ENCODE peak calls at places on chromosomes 1 and 21, in seven cellular contexts. One of them, this sample, is unnamed.
A peak's percentile ranks its signal among the peaks of the same experiment; 100 is the strongest.

GRCh38 chr1:13792429-13792828 is 92.4 kb downstream of the PRDM2 start:
- DNase-seq in omental fat pad: no peak
- DNase-seq in fibroblast of lung: peak; percentile 59
- DNase-seq in left lung: no peak
- DNase-seq in pancreas: no peak
- DNase-seq in GM23338: no peak
- DNase-seq in AG09319: no peak
- DNase-seq in this sample: no peak

GRCh38 chr1:184801503-184801902 is 46.8 kb upstream of the EDEM3 start:
- DNase-seq in omental fat pad: no peak
- DNase-seq in fibroblast of lung: peak; percentile 43
- DNase-seq in left lung: no peak
- DNase-seq in pancreas: no peak
- DNase-seq in GM23338: no peak
- DNase-seq in AG09319: peak; percentile 69
- DNase-seq in this sample: no peak

GRCh38 chr21:42593007-42593814 is 60.2 kb upstream of the PDE9A start:
- DNase-seq in omental fat pad: peak; percentile 43
- DNase-seq in fibroblast of lung: peak; percentile 27
- DNase-seq in left lung: peak; percentile 86
- DNase-seq in pancreas: peak; percentile 87
- DNase-seq in GM23338: peak; percentile 94
- DNase-seq in AG09319: no peak
- DNase-seq in this sample: peak; percentile 85

GRCh38 chr1:192579319-192579738 is 3.8 kb downstream of the RGS1 start:
- DNase-seq in omental fat pad: no peak
- DNase-seq in fibroblast of lung: peak; percentile 45
- DNase-seq in left lung: no peak
- DNase-seq in pancreas: no peak
- DNase-seq in GM23338: peak; percentile 24
- DNase-seq in AG09319: no peak
- DNase-seq in this sample: no peak

GRCh38 chr1:53273526-53273925 is 35.2 kb upstream of the MAGOH start:
- DNase-seq in omental fat pad: no peak
- DNase-seq in fibroblast of lung: no peak
- DNase-seq in left lung: no peak
- DNase-seq in pancreas: no peak
- DNase-seq in GM23338: no peak
- DNase-seq in AG09319: no peak
- DNase-seq in this sample: no peak

GRCh38 chr21:34945288-34945687 is 103.8 kb downstream of the RUNX1 start:
- DNase-seq in omental fat pad: no peak
- DNase-seq in fibroblast of lung: no peak
- DNase-seq in left lung: no peak
- DNase-seq in pancreas: no peak
- DNase-seq in GM23338: no peak
- DNase-seq in AG09319: no peak
- DNase-seq in this sample: no peak

GRCh38 chr1:34864759-34865158 is 5.2 kb upstream of the SMIM12 start:
- DNase-seq in omental fat pad: no peak
- DNase-seq in fibroblast of lung: no peak
- DNase-seq in left lung: no peak
- DNase-seq in pancreas: no peak
- DNase-seq in GM23338: no peak
- DNase-seq in AG09319: no peak
- DNase-seq in this sample: no peak

GRCh38 chr1:177953549-177953948 is 16.3 kb downstream of the SEC16B start:
- DNase-seq in omental fat pad: no peak
- DNase-seq in fibroblast of lung: no peak
- DNase-seq in left lung: no peak
- DNase-seq in pancreas: no peak
- DNase-seq in GM23338: no peak
- DNase-seq in AG09319: no peak
- DNase-seq in this sample: no peak

GRCh38 chr21:45824546-45825208 is 156.9 kb upstream of the COL6A1 start:
- DNase-seq in omental fat pad: no peak
- DNase-seq in fibroblast of lung: no peak
- DNase-seq in left lung: no peak
- DNase-seq in pancreas: no peak
- DNase-seq in GM23338: no peak
- DNase-seq in AG09319: no peak
- DNase-seq in this sample: peak; percentile 53

DNA sequence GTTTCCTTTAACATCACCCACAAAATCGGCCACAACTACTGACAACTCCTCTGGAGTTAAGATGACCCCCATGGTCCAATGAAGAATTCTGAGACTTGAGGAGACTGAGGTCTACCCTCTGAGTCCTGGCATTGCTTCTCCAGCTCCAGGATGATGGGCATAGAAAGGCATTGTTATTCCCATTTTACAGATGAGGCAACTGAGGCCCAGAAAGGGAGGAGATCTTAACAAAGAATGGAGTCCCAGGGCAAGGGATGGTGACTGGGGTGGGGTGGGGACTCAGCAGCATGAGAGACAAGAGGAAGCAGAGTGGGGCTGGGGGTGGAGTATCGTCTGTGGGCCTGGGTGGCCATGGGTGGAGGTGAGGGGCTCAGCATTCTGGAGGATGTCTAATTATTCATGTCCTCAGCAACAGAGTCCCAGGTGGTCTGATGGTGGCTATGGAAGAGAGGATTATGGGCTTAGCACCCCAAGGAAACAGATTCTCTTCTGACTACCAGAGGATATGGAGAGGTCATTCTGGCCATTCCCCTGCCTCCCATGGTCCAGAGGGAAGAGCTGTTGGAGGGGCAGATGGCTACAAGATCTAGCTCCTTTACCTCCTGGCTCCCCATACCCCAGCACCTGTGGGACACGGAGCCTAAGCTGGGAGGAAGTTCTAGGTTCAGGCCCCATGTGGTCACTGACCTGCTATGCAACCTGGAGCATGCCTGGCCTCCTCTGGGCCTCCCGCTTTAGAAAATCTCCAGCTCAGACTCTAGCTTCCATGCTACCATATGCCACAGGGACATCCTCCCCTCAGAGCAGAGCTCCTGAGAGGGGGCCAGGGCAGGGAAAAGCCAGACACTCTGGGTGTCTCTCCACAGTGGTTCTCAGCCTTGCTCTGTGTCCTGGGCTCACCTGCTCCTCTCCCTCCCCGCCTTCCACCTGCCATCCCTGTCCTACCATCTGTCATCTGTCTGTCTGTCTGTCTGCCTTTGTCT is 37.4 kb upstream of the DMBX1 start:
- DNase-seq in omental fat pad: no peak
- DNase-seq in fibroblast of lung: no peak
- DNase-seq in left lung: no peak
- DNase-seq in pancreas: no peak
- DNase-seq in GM23338: no peak
- DNase-seq in AG09319: no peak
- DNase-seq in this sample: no peak
- TF ChIP-seq CTCF in omental fat pad: no peak
- TF ChIP-seq CTCF in fibroblast of lung: no peak
- TF ChIP-seq CTCF in left lung: no peak
- TF ChIP-seq CTCF in pancreas: no peak
- TF ChIP-seq CTCF in GM23338: no peak
- TF ChIP-seq CTCF in AG09319: no peak
- TF ChIP-seq CTCF in this sample: no peak

DNA sequence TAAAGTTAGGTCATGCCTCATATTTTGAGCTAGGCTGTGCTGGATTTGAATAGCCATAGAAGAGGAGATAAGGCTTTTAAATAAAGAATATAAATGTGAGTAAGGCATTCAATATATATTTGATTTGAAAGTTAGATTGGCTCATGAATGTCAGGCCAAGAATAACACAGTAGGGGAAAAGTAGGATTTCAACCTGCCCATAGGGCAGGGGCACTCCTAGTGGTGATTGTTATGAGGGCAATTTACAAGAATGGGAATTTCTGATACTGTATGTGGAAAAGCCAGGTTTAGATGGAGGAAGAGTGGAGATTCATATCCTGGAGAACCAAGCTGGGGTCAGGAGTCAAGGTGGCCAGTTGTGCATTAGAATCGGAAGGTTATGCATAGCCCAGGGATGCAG is 74.9 kb downstream of the DNAH14 start:
- DNase-seq in omental fat pad: no peak
- DNase-seq in fibroblast of lung: no peak
- DNase-seq in left lung: no peak
- DNase-seq in pancreas: no peak
- DNase-seq in GM23338: peak; percentile 30
- DNase-seq in AG09319: no peak
- DNase-seq in this sample: no peak
- TF ChIP-seq CTCF in omental fat pad: no peak
- TF ChIP-seq CTCF in fibroblast of lung: peak; percentile 20
- TF ChIP-seq CTCF in left lung: no peak
- TF ChIP-seq CTCF in pancreas: no peak
- TF ChIP-seq CTCF in GM23338: peak; percentile 71
- TF ChIP-seq CTCF in AG09319: no peak
- TF ChIP-seq CTCF in this sample: peak; percentile 54

GRCh38 chr1:94255476-94255875 is 18.1 kb upstream of the ARHGAP29 start:
- DNase-seq in omental fat pad: no peak
- DNase-seq in fibroblast of lung: peak; percentile 61
- DNase-seq in left lung: no peak
- DNase-seq in pancreas: no peak
- DNase-seq in GM23338: no peak
- DNase-seq in AG09319: no peak
- DNase-seq in this sample: no peak
- TF ChIP-seq CTCF in omental fat pad: no peak
- TF ChIP-seq CTCF in fibroblast of lung: no peak
- TF ChIP-seq CTCF in left lung: no peak
- TF ChIP-seq CTCF in pancreas: no peak
- TF ChIP-seq CTCF in GM23338: no peak
- TF ChIP-seq CTCF in AG09319: no peak
- TF ChIP-seq CTCF in this sample: no peak

DNA sequence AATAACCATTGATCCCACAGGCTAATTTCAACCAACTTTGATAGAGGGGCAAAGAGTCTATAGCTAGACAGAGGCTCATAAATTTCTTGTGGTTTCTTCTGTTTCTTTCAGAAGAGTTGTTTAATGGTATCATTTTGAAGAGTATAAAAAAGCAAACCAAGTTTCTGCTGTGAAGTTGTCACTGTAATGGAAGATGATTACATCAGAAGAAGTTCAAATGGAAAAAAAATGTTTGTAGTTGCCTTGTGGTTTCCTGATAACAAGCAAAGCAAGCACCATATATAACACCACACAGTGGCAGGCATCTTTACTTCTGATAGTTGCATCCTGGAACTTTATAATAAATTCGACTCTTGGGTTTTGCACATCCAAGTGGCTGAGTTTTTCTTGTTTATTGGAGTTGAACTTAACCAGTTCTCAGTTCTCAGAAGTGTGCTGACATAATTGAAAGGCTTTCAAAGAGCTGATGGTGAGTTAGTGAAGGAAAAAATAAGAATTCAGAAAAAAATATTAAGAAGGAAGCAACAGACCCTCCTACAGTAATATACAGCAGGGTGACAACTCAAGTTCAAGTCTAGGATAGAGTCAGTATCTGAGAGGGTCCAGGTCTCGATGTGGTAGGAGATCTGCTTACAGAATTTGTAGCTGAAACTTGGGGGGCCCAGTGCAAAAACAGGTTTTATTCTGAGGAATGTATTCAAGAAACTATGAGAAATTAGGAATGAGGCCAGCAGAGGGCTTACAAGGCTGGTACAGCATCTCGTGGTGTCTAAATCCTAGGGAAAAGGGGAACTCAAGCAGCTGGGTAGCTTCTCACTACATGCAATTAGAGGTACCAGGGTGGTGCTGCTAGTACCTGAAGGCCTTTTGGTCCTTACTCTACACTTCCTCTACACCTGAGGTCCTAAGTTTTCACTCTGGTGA is 123.5 kb downstream of the CRB1 start:
- DNase-seq in omental fat pad: no peak
- DNase-seq in fibroblast of lung: peak; percentile 35
- DNase-seq in left lung: no peak
- DNase-seq in pancreas: no peak
- DNase-seq in GM23338: peak; percentile 55
- DNase-seq in AG09319: no peak
- DNase-seq in this sample: no peak
- TF ChIP-seq CTCF in omental fat pad: no peak
- TF ChIP-seq CTCF in fibroblast of lung: no peak
- TF ChIP-seq CTCF in left lung: no peak
- TF ChIP-seq CTCF in pancreas: no peak
- TF ChIP-seq CTCF in GM23338: peak; percentile 28
- TF ChIP-seq CTCF in AG09319: no peak
- TF ChIP-seq CTCF in this sample: no peak

GRCh38 chr1:100277866-100278265 is 11.8 kb downstream of the RTCA start:
- DNase-seq in omental fat pad: no peak
- DNase-seq in fibroblast of lung: no peak
- DNase-seq in left lung: no peak
- DNase-seq in pancreas: no peak
- DNase-seq in GM23338: no peak
- DNase-seq in AG09319: no peak
- DNase-seq in this sample: no peak
- TF ChIP-seq CTCF in omental fat pad: no peak
- TF ChIP-seq CTCF in fibroblast of lung: no peak
- TF ChIP-seq CTCF in left lung: no peak
- TF ChIP-seq CTCF in pancreas: no peak
- TF ChIP-seq CTCF in GM23338: no peak
- TF ChIP-seq CTCF in AG09319: no peak
- TF ChIP-seq CTCF in this sample: no peak

GRCh38 chr1:18948913-18949688 is 7.4 kb downstream of the IFFO2 start:
- DNase-seq in omental fat pad: no peak
- DNase-seq in fibroblast of lung: peak; percentile 91
- DNase-seq in left lung: no peak
- DNase-seq in pancreas: no peak
- DNase-seq in GM23338: peak; percentile 24
- DNase-seq in AG09319: no peak
- DNase-seq in this sample: no peak
- TF ChIP-seq CTCF in omental fat pad: no peak
- TF ChIP-seq CTCF in fibroblast of lung: peak; percentile 11
- TF ChIP-seq CTCF in left lung: no peak
- TF ChIP-seq CTCF in pancreas: no peak
- TF ChIP-seq CTCF in GM23338: no peak
- TF ChIP-seq CTCF in AG09319: no peak
- TF ChIP-seq CTCF in this sample: no peak

This sample was measured in type B pancreatic cell.